ENCODE peak calls at places on chromosomes 2 and 18, in five cellular contexts. One of them, this sample, is unnamed.
A peak's percentile ranks its signal among the peaks of the same experiment; 100 is the strongest.

GRCh38 chr2:234341332-234341985 is 155.4 kb downstream of the ARL4C start:
- DNase-seq in neuronal stem cell: no peak
- DNase-seq in IMR-90: peak; percentile 57
- DNase-seq in trophoblast cell: no peak
- DNase-seq in H1: no peak
- DNase-seq in this sample: no peak

GRCh38 chr2:20433249-20433648 is 13.6 kb upstream of the RHOB start:
- DNase-seq in neuronal stem cell: no peak
- DNase-seq in IMR-90: no peak
- DNase-seq in trophoblast cell: no peak
- DNase-seq in H1: no peak
- DNase-seq in this sample: no peak

GRCh38 chr2:240873805-240874714 is 5.4 kb downstream of the AGXT start:
- DNase-seq in neuronal stem cell: no peak
- DNase-seq in IMR-90: peak; percentile 8
- DNase-seq in trophoblast cell: no peak
- DNase-seq in H1: no peak
- DNase-seq in this sample: no peak

GRCh38 chr2:234373791-234374508 is 122.9 kb downstream of the ARL4C start:
- DNase-seq in neuronal stem cell: no peak
- DNase-seq in IMR-90: no peak
- DNase-seq in trophoblast cell: no peak
- DNase-seq in H1: no peak
- DNase-seq in this sample: no peak

GRCh38 chr2:115299207-115299606 is 856.8 kb downstream of the DPP10 start:
- DNase-seq in neuronal stem cell: no peak
- DNase-seq in IMR-90: no peak
- DNase-seq in trophoblast cell: no peak
- DNase-seq in H1: no peak
- DNase-seq in this sample: no peak

GRCh38 chr2:66439291-66440010 is 4.5 kb downstream of the MEIS1 start:
- DNase-seq in neuronal stem cell: no peak
- DNase-seq in IMR-90: no peak
- DNase-seq in trophoblast cell: no peak
- DNase-seq in H1: peak; percentile 65
- DNase-seq in this sample: peak; percentile 41

GRCh38 chr18:4017479-4017878 is 437.6 kb downstream of the DLGAP1 start:
- DNase-seq in neuronal stem cell: no peak
- DNase-seq in IMR-90: peak; percentile 2
- DNase-seq in trophoblast cell: no peak
- DNase-seq in H1: no peak
- DNase-seq in this sample: peak; percentile 3

GRCh38 chr2:231162036-231162345 is 36.4 kb upstream of the ARMC9 start:
- DNase-seq in neuronal stem cell: no peak
- DNase-seq in IMR-90: peak; percentile 99
- DNase-seq in trophoblast cell: no peak
- DNase-seq in H1: no peak
- DNase-seq in this sample: peak; percentile 99

GRCh38 chr2:96655491-96655973 is 13.0 kb downstream of the FER1L5 start:
- DNase-seq in neuronal stem cell: no peak
- DNase-seq in IMR-90: no peak
- DNase-seq in trophoblast cell: no peak
- DNase-seq in H1: no peak
- DNase-seq in this sample: no peak

GRCh38 chr2:195995499-195995898 is 73.1 kb downstream of the DNAH7 start:
- DNase-seq in neuronal stem cell: no peak
- DNase-seq in IMR-90: no peak
- DNase-seq in trophoblast cell: no peak
- DNase-seq in H1: no peak
- DNase-seq in this sample: no peak

GRCh38 chr2:9310390-9310789 is 103.8 kb downstream of the ASAP2 start:
- DNase-seq in neuronal stem cell: no peak
- DNase-seq in IMR-90: peak; percentile 82
- DNase-seq in trophoblast cell: no peak
- DNase-seq in H1: no peak
- DNase-seq in this sample: peak; percentile 85

GRCh38 chr2:50535256-50535655 is 496.7 kb downstream of the NRXN1 start:
- DNase-seq in neuronal stem cell: no peak
- DNase-seq in IMR-90: no peak
- DNase-seq in trophoblast cell: no peak
- DNase-seq in H1: no peak
- DNase-seq in this sample: no peak

GRCh38 chr2:113118263-113118657 is 9.1 kb upstream of the IL1RN start:
- DNase-seq in neuronal stem cell: no peak
- DNase-seq in IMR-90: no peak
- DNase-seq in trophoblast cell: no peak
- DNase-seq in H1: no peak
- DNase-seq in this sample: no peak

GRCh38 chr18:986071-986470 is 81.4 kb downstream of the ADCYAP1 start:
- DNase-seq in neuronal stem cell: no peak
- DNase-seq in IMR-90: no peak
- DNase-seq in trophoblast cell: no peak
- DNase-seq in H1: no peak
- DNase-seq in this sample: no peak

GRCh38 chr2:63888490-63889402 is 47.0 kb downstream of the UGP2 start:
- DNase-seq in neuronal stem cell: peak; percentile 41
- DNase-seq in IMR-90: peak; percentile 48
- DNase-seq in trophoblast cell: peak; percentile 43
- DNase-seq in H1: no peak
- DNase-seq in this sample: peak; percentile 56

GRCh38 chr2:191927991-191928390 is 81.1 kb upstream of the CAVIN2 start:
- DNase-seq in neuronal stem cell: no peak
- DNase-seq in IMR-90: peak; percentile 45
- DNase-seq in trophoblast cell: no peak
- DNase-seq in H1: no peak
- DNase-seq in this sample: peak; percentile 82

GRCh38 chr2:719191-719590 is 42.0 kb upstream of the TMEM18 start:
- DNase-seq in neuronal stem cell: no peak
- DNase-seq in IMR-90: no peak
- DNase-seq in trophoblast cell: no peak
- DNase-seq in H1: no peak
- DNase-seq in this sample: no peak
- H3K4ac ChIP-seq in neuronal stem cell: no peak overlapping the region
- H3K4ac ChIP-seq in IMR-90: no peak overlapping the region
- H3K4ac ChIP-seq in trophoblast cell: no peak overlapping the region
- H3K4ac ChIP-seq in H1: no peak overlapping the region
- H3K4ac ChIP-seq in this sample: no peak overlapping the region

GRCh38 chr18:22168360-22168921 is 948 bp upstream of the GATA6 start:
- DNase-seq in neuronal stem cell: no peak
- DNase-seq in IMR-90: no peak
- DNase-seq in trophoblast cell: peak; percentile 70
- DNase-seq in H1: peak; percentile 58
- DNase-seq in this sample: peak; percentile 53
- H3K4ac ChIP-seq in neuronal stem cell: no peak overlapping the region
- H3K4ac ChIP-seq in IMR-90: peak overlapping the region; percentile 45
- H3K4ac ChIP-seq in trophoblast cell: no peak overlapping the region
- H3K4ac ChIP-seq in H1: no peak overlapping the region
- H3K4ac ChIP-seq in this sample: no peak overlapping the region

GRCh38 chr2:105328281-105329196 is 996 bp downstream of the TGFBRAP1 start:
- DNase-seq in neuronal stem cell: no peak
- DNase-seq in IMR-90: peak; percentile 50
- DNase-seq in trophoblast cell: peak; percentile 26
- DNase-seq in H1: no peak
- DNase-seq in this sample: peak; percentile 67

GRCh38 chr2:105330681-105331375 is 1.3 kb upstream of the TGFBRAP1 start:
- DNase-seq in neuronal stem cell: no peak
- DNase-seq in IMR-90: no peak
- DNase-seq in trophoblast cell: peak; percentile 77
- DNase-seq in H1: no peak
- DNase-seq in this sample: no peak

GRCh38 chr2:105327690-105328089 is 1.8 kb downstream of the TGFBRAP1 start:
- DNase-seq in neuronal stem cell: no peak
- DNase-seq in IMR-90: no peak
- DNase-seq in trophoblast cell: no peak
- DNase-seq in H1: no peak
- DNase-seq in this sample: peak; percentile 17

GRCh38 chr2:105329561-105330495 is at the start of gene TGFBRAP1:
- DNase-seq in neuronal stem cell: peak; percentile 41
- DNase-seq in IMR-90: peak; percentile 42
- DNase-seq in trophoblast cell: peak; percentile 58
- DNase-seq in H1: peak; percentile 73
- DNase-seq in this sample: peak; percentile 55

GRCh38 chr2:105329197-105329554 is 359 bp downstream of the TGFBRAP1 start:
- DNase-seq in neuronal stem cell: no peak
- DNase-seq in IMR-90: no peak
- DNase-seq in trophoblast cell: no peak
- DNase-seq in H1: no peak
- DNase-seq in this sample: no peak
- H3K4ac ChIP-seq in neuronal stem cell: peak overlapping the region; percentile 79
- H3K4ac ChIP-seq in IMR-90: peak overlapping the region; percentile 75
- H3K4ac ChIP-seq in trophoblast cell: peak overlapping the region; percentile 83
- H3K4ac ChIP-seq in H1: peak overlapping the region; percentile 1
- H3K4ac ChIP-seq in this sample: peak overlapping the region; percentile 87

GRCh38 chr18:7603259-7604000 is 36.3 kb downstream of the PTPRM start:
- DNase-seq in neuronal stem cell: no peak
- DNase-seq in IMR-90: no peak
- DNase-seq in trophoblast cell: no peak
- DNase-seq in H1: no peak
- DNase-seq in this sample: no peak
- H3K4ac ChIP-seq in neuronal stem cell: no peak overlapping the region
- H3K4ac ChIP-seq in IMR-90: peak overlapping the region; percentile 57
- H3K4ac ChIP-seq in trophoblast cell: no peak overlapping the region
- H3K4ac ChIP-seq in H1: no peak overlapping the region
- H3K4ac ChIP-seq in this sample: no peak overlapping the region

DNA sequence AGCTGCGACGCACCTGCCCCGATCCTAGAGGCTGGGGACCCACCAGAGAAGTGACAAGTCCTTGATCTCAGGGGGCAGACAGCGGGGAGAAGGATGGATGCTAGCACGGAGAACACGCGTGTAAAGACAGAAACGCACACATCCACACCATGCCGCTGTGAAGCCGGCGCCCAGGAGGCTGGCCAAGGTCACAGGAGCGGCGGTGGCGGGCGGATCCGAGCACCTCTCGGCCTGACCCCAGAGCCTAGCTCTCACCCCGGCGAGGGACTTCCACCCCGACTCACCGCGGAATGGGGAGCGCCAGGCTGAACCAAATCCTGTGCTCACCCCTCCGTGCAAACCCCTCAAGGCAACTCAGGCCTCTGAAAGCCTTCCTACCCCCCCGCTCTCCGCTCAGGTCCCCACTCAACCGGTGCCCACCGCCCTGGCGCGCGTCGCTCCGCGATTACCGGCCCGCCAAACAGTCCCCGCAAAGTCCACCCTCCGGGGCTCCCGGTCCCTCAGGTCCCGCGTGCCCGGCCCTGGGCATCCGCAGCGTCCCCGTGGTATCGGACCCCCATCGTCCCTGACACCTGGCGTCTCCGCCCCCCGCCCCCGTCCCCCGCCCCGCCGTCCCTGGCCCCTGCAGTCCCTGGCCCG is 455 bp upstream of the LRRFIP1 start:
- DNase-seq in neuronal stem cell: no peak
- DNase-seq in IMR-90: no peak
- DNase-seq in trophoblast cell: no peak
- DNase-seq in H1: peak; percentile 64
- DNase-seq in this sample: no peak
- H3K4ac ChIP-seq in neuronal stem cell: no peak overlapping the region
- H3K4ac ChIP-seq in IMR-90: peak overlapping the region; percentile 68
- H3K4ac ChIP-seq in trophoblast cell: no peak overlapping the region
- H3K4ac ChIP-seq in H1: no peak overlapping the region
- H3K4ac ChIP-seq in this sample: peak overlapping the region; percentile 61

DNA sequence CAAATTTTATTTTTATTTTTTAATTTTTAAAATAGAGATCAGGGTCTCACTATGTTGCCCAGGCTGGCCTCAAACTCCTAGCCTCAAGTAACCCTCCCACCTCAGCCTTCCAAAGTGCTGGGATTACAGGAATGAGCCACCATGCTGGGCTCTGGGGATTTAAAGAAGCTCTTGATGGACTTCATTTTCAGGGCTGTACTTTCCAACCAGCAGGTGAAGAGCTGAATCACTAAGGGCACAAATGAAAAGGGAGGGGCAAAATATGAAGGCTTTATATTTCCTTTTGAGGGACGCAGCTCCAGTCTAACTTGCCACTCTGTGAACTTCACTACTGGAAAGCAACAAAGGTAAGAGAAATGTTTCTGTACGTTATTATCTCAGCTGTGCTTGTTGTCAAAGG is at the start of gene SERPINB11:
- DNase-seq in neuronal stem cell: no peak
- DNase-seq in IMR-90: no peak
- DNase-seq in trophoblast cell: no peak
- DNase-seq in H1: no peak
- DNase-seq in this sample: no peak
- H3K4ac ChIP-seq in neuronal stem cell: no peak within 1 kb of the TSS
- H3K4ac ChIP-seq in IMR-90: no peak within 1 kb of the TSS
- H3K4ac ChIP-seq in trophoblast cell: no peak within 1 kb of the TSS
- H3K4ac ChIP-seq in H1: no peak within 1 kb of the TSS
- H3K4ac ChIP-seq in this sample: no peak within 1 kb of the TSS

GRCh38 chr2:10524341-10524740 is 76.2 kb upstream of the ODC1 start:
- DNase-seq in neuronal stem cell: no peak
- DNase-seq in IMR-90: no peak
- DNase-seq in trophoblast cell: no peak
- DNase-seq in H1: no peak
- DNase-seq in this sample: no peak
- H3K4ac ChIP-seq in neuronal stem cell: no peak overlapping the region
- H3K4ac ChIP-seq in IMR-90: no peak overlapping the region
- H3K4ac ChIP-seq in trophoblast cell: no peak overlapping the region
- H3K4ac ChIP-seq in H1: no peak overlapping the region
- H3K4ac ChIP-seq in this sample: no peak overlapping the region

GRCh38 chr2:205763708-205764501 is 81.6 kb downstream of the NRP2 start:
- DNase-seq in neuronal stem cell: peak; percentile 81
- DNase-seq in IMR-90: peak; percentile 63
- DNase-seq in trophoblast cell: peak; percentile 94
- DNase-seq in H1: peak; percentile 98
- DNase-seq in this sample: peak; percentile 97
- H3K4ac ChIP-seq in neuronal stem cell: no peak overlapping the region
- H3K4ac ChIP-seq in IMR-90: no peak overlapping the region
- H3K4ac ChIP-seq in trophoblast cell: no peak overlapping the region
- H3K4ac ChIP-seq in H1: no peak overlapping the region
- H3K4ac ChIP-seq in this sample: peak overlapping the region; percentile 47